ENCODE peak calls at places on chromosome 6, in four cellular contexts. I is anterior cingulate cortex, Y is hepatic stellate cell, T is OCI-M1. H is an unnamed sample.

GRCh38 chr6:17102258-17102870 is 514 bp downstream of the STMND1 start:
- DNase-seq in Y (no peak), I (no peak), T (no peak), H (no peak)

GRCh38 chr6:167094436-167094819 is 28.5 kb upstream of the CCR6 start:
- DNase-seq in Y (no peak), T (no peak), I (no peak), H (no peak)

GRCh38 chr6:117138920-117139319 is 126.4 kb upstream of the VGLL2 start:
- DNase-seq in I (no peak), T (no peak), Y (no peak), H (no peak)

GRCh38 chr6:163955752-163956151 is 541.2 kb downstream of the QKI start:
- DNase-seq in I (no peak), T (no peak), Y (no peak), H (no peak)

GRCh38 chr6:169288591-169288990 is 34.9 kb upstream of the THBS2 start:
- DNase-seq in Y (peak), I (no peak), T (no peak), H (no peak)

GRCh38 chr6:84033523-84034451 is at the start of gene MRAP2:
- DNase-seq in T (peak), I (no peak), Y (peak), H (peak)

GRCh38 chr6:158903801-158904200 is 84.6 kb upstream of the EZR start:
- DNase-seq in T (no peak), Y (no peak), I (no peak), H (no peak)

GRCh38 chr6:127900935-127901334 is at the start of gene THEMIS:
- DNase-seq in Y (no peak), T (no peak), I (no peak), H (no peak)

GRCh38 chr6:150159757-150160156 is 16.9 kb downstream of the PPP1R14C start:
- DNase-seq in T (no peak), Y (no peak), I (no peak), H (no peak)

GRCh38 chr6:29649701-29650673 is 6.9 kb upstream of the MOG start:
- DNase-seq in Y (peak), T (peak), I (peak), H (peak)

GRCh38 chr6:20906938-20907337 is 372.7 kb downstream of the CDKAL1 start:
- DNase-seq in Y (no peak), I (no peak), T (no peak), H (no peak)

GRCh38 chr6:161128680-161129196 is 137.2 kb downstream of the MAP3K4 start:
- DNase-seq in Y (no peak), I (no peak), T (no peak), H (peak)

GRCh38 chr6:4820704-4821276 is 44.6 kb downstream of the CDYL start:
- DNase-seq in Y (no peak), I (no peak), T (no peak), H (peak)

GRCh38 chr6:112360498-112360897 is 13.4 kb downstream of the RFPL4B start:
- DNase-seq in Y (no peak), T (no peak), I (no peak), H (peak)

GRCh38 chr6:52098649-52099184 is 11.3 kb upstream of the PKHD1 start:
- DNase-seq in T (peak), I (no peak), Y (no peak), H (peak)

GRCh38 chr6:25014806-25015560 is 79.2 kb upstream of the RIPOR2 start:
- DNase-seq in Y (no peak), I (peak), T (no peak), H (peak)

GRCh38 chr6:490251-491037 is 98.9 kb downstream of the IRF4 start:
- DNase-seq in I (no peak), T (peak), Y (no peak), H (no peak)

GRCh38 chr6:11218077-11218392 is 14.4 kb downstream of the NEDD9 start:
- DNase-seq in I (no peak), T (no peak), Y (no peak), H (no peak)

GRCh38 chr6:65638047-65638831 is 68.8 kb downstream of the EYS start:
- DNase-seq in Y (no peak), I (no peak), T (peak), H (no peak)

GRCh38 chr6:1527098-1527497 is 82.6 kb upstream of the FOXC1 start:
- DNase-seq in T (no peak), I (peak), Y (no peak), H (no peak)

GRCh38 chr6:158382491-158382890 is 70.2 kb downstream of the TULP4 start:
- DNase-seq in I (no peak), Y (no peak), T (no peak), H (no peak)

GRCh38 chr6:169165561-169166300 is 87.9 kb downstream of the THBS2 start:
- DNase-seq in I (no peak), Y (no peak), T (no peak), H (no peak)

GRCh38 chr6:14704383-14705271 is 541.2 kb upstream of the JARID2 start:
- DNase-seq in T (peak), I (no peak), Y (no peak), H (no peak)

GRCh38 chr6:134178230-134179044 is 126.0 kb upstream of the SLC2A12 start:
- DNase-seq in Y (peak), I (peak), T (peak), H (peak)

GRCh38 chr6:116010400-116011095 is 50.1 kb downstream of the FRK start:
- DNase-seq in I (peak), T (peak), Y (peak), H (peak)

GRCh38 chr6:71294121-71294523 is 5.5 kb downstream of the OGFRL1 start:
- DNase-seq in T (no peak), Y (peak), I (no peak), H (no peak)

GRCh38 chr6:81606965-81607381 is 145.5 kb downstream of the TENT5A start:
- DNase-seq in I (no peak), Y (no peak), T (no peak), H (peak)

GRCh38 chr6:158223926-158224325 is 55.8 kb downstream of the GTF2H5 start:
- DNase-seq in I (no peak), Y (no peak), T (no peak), H (no peak)

GRCh38 chr6:44000164-44000842 is 126.9 kb downstream of the MRPL14 start:
- DNase-seq in T (no peak), Y (no peak), I (peak), H (no peak)

GRCh38 chr6:161361529-161361928 is 87.7 kb upstream of the AGPAT4 start:
- DNase-seq in Y (no peak), T (no peak), I (no peak), H (no peak)

GRCh38 chr6:137661601-137662000 is 167.4 kb upstream of the OLIG3 start:
- DNase-seq in T (peak), I (no peak), Y (peak), H (peak)

GRCh38 chr6:22322103-22322882 is 25.5 kb upstream of the PRL start:
- DNase-seq in I (no peak), T (no peak), Y (no peak), H (peak)

GRCh38 chr6:101853226-101853625 is 459.7 kb downstream of the GRIK2 start:
- DNase-seq in Y (no peak), I (no peak), T (no peak), H (no peak)

GRCh38 chr6:13006578-13007300 is 290.2 kb downstream of the PHACTR1 start:
- DNase-seq in I (no peak), Y (no peak), T (peak), H (peak)

GRCh38 chr6:155883741-155884140 is 428.1 kb upstream of the NOX3 start:
- DNase-seq in Y (no peak), I (no peak), T (peak), H (no peak)